ENCODE peak calls at places on chromosomes 7 and 10, in four cellular contexts. One of them, this sample, is unnamed.

GRCh38 chr7:139172775-139173174 is 58.3 kb upstream of the UBN2 start:
- DNase-seq in mucosa of gallbladder: no peak
- DNase-seq in DMS53: no peak
- DNase-seq in T-helper 2 cell: no peak
- DNase-seq in this sample: no peak

GRCh38 chr10:71520042-71520441 is 123.3 kb downstream of the CDH23 start:
- DNase-seq in mucosa of gallbladder: no peak
- DNase-seq in DMS53: no peak
- DNase-seq in T-helper 2 cell: no peak
- DNase-seq in this sample: no peak

GRCh38 chr7:28921822-28922221 is 36.3 kb downstream of the TRIL start:
- DNase-seq in mucosa of gallbladder: peak; percentile 66
- DNase-seq in DMS53: peak; percentile 92
- DNase-seq in T-helper 2 cell: peak; percentile 49
- DNase-seq in this sample: peak; percentile 56

GRCh38 chr7:1663857-1664651 is 6.0 kb upstream of the ELFN1 start:
- DNase-seq in mucosa of gallbladder: no peak
- DNase-seq in DMS53: no peak
- DNase-seq in T-helper 2 cell: no peak
- DNase-seq in this sample: no peak

GRCh38 chr7:99707096-99707495 is 27.3 kb upstream of the CYP3A5 start:
- DNase-seq in mucosa of gallbladder: no peak
- DNase-seq in DMS53: peak; percentile 74
- DNase-seq in T-helper 2 cell: no peak
- DNase-seq in this sample: no peak

GRCh38 chr10:94180576-94180975 is 182.2 kb downstream of the NOC3L start:
- DNase-seq in mucosa of gallbladder: no peak
- DNase-seq in DMS53: no peak
- DNase-seq in T-helper 2 cell: no peak
- DNase-seq in this sample: no peak

GRCh38 chr10:62095341-62096071 is 173.1 kb downstream of the RTKN2 start:
- DNase-seq in mucosa of gallbladder: no peak
- DNase-seq in DMS53: no peak
- DNase-seq in T-helper 2 cell: no peak
- DNase-seq in this sample: no peak

GRCh38 chr7:95772298-95772770 is at the start of gene DYNC1I1:
- DNase-seq in mucosa of gallbladder: peak; percentile 55
- DNase-seq in DMS53: peak; percentile 96
- DNase-seq in T-helper 2 cell: peak; percentile 32
- DNase-seq in this sample: peak; percentile 51

GRCh38 chr10:111344804-111345203 is 268.0 kb downstream of the ADRA2A start:
- DNase-seq in mucosa of gallbladder: no peak
- DNase-seq in DMS53: peak; percentile 55
- DNase-seq in T-helper 2 cell: no peak
- DNase-seq in this sample: no peak

GRCh38 chr7:5001911-5002310 is 42.9 kb upstream of the MMD2 start:
- DNase-seq in mucosa of gallbladder: no peak
- DNase-seq in DMS53: no peak
- DNase-seq in T-helper 2 cell: no peak
- DNase-seq in this sample: no peak

GRCh38 chr7:52026140-52026539 is 709.5 kb upstream of the COBL start:
- DNase-seq in mucosa of gallbladder: no peak
- DNase-seq in DMS53: no peak
- DNase-seq in T-helper 2 cell: no peak
- DNase-seq in this sample: no peak

GRCh38 chr10:128087884-128088695 is 38.1 kb downstream of the MKI67 start:
- DNase-seq in mucosa of gallbladder: no peak
- DNase-seq in DMS53: peak; percentile 53
- DNase-seq in T-helper 2 cell: no peak
- DNase-seq in this sample: no peak

GRCh38 chr10:86265236-86265876 is 101.2 kb downstream of the GRID1 start:
- DNase-seq in mucosa of gallbladder: no peak
- DNase-seq in DMS53: no peak
- DNase-seq in T-helper 2 cell: no peak
- DNase-seq in this sample: no peak

GRCh38 chr7:143497008-143497795 is 19.5 kb downstream of the TAS2R41 start:
- DNase-seq in mucosa of gallbladder: no peak
- DNase-seq in DMS53: no peak
- DNase-seq in T-helper 2 cell: no peak
- DNase-seq in this sample: no peak

GRCh38 chr10:116866987-116867595 is 17.8 kb downstream of the ENO4 start:
- DNase-seq in mucosa of gallbladder: no peak
- DNase-seq in DMS53: no peak
- DNase-seq in T-helper 2 cell: no peak
- DNase-seq in this sample: no peak

GRCh38 chr10:12748186-12748585 is 253.3 kb downstream of the CCDC3 start:
- DNase-seq in mucosa of gallbladder: no peak
- DNase-seq in DMS53: no peak
- DNase-seq in T-helper 2 cell: no peak
- DNase-seq in this sample: no peak

GRCh38 chr7:66140924-66141323 is 26.3 kb downstream of the CRCP start:
- DNase-seq in mucosa of gallbladder: peak; percentile 52
- DNase-seq in DMS53: peak; percentile 43
- DNase-seq in T-helper 2 cell: no peak
- DNase-seq in this sample: no peak

GRCh38 chr7:117993377-117994003 is 120.2 kb upstream of the CTTNBP2 start:
- DNase-seq in mucosa of gallbladder: no peak
- DNase-seq in DMS53: peak; percentile 82
- DNase-seq in T-helper 2 cell: peak; percentile 23
- DNase-seq in this sample: no peak

GRCh38 chr10:31095677-31096076 is 64.0 kb upstream of the ZNF438 start:
- DNase-seq in mucosa of gallbladder: no peak
- DNase-seq in DMS53: no peak
- DNase-seq in T-helper 2 cell: no peak
- DNase-seq in this sample: no peak

GRCh38 chr10:3926675-3927525 is 141.9 kb upstream of the KLF6 start:
- DNase-seq in mucosa of gallbladder: no peak
- DNase-seq in DMS53: no peak
- DNase-seq in T-helper 2 cell: no peak
- DNase-seq in this sample: no peak

GRCh38 chr7:131012477-131013031 is 278.5 kb upstream of the KLF14 start:
- DNase-seq in mucosa of gallbladder: no peak
- DNase-seq in DMS53: no peak
- DNase-seq in T-helper 2 cell: no peak
- DNase-seq in this sample: no peak

GRCh38 chr7:77565917-77566316 is 28.8 kb downstream of the PTPN12 start:
- DNase-seq in mucosa of gallbladder: no peak
- DNase-seq in DMS53: no peak
- DNase-seq in T-helper 2 cell: no peak
- DNase-seq in this sample: no peak

GRCh38 chr7:158707610-158708009 is 3.0 kb upstream of the NCAPG2 start:
- DNase-seq in mucosa of gallbladder: no peak
- DNase-seq in DMS53: peak; percentile 73
- DNase-seq in T-helper 2 cell: no peak
- DNase-seq in this sample: no peak

GRCh38 chr10:64054392-64054791 is 533.2 kb downstream of the REEP3 start:
- DNase-seq in mucosa of gallbladder: no peak
- DNase-seq in DMS53: no peak
- DNase-seq in T-helper 2 cell: no peak
- DNase-seq in this sample: no peak

GRCh38 chr10:93420091-93420490 is 62.0 kb downstream of the MYOF start:
- DNase-seq in mucosa of gallbladder: no peak
- DNase-seq in DMS53: peak; percentile 38
- DNase-seq in T-helper 2 cell: no peak
- DNase-seq in this sample: no peak

GRCh38 chr7:159130199-159130775 is 14.4 kb downstream of the VIPR2 start:
- DNase-seq in mucosa of gallbladder: no peak
- DNase-seq in DMS53: no peak
- DNase-seq in T-helper 2 cell: no peak
- DNase-seq in this sample: no peak

GRCh38 chr10:99740933-99741559 is 9.0 kb downstream of the CUTC start:
- DNase-seq in mucosa of gallbladder: no peak
- DNase-seq in DMS53: no peak
- DNase-seq in T-helper 2 cell: no peak
- DNase-seq in this sample: no peak

GRCh38 chr7:50142421-50143113 is 49.5 kb upstream of the ZPBP start:
- DNase-seq in mucosa of gallbladder: no peak
- DNase-seq in DMS53: peak; percentile 67
- DNase-seq in T-helper 2 cell: peak; percentile 70
- DNase-seq in this sample: peak; percentile 53

GRCh38 chr10:9625266-9625776 is 1392.4 kb upstream of the CELF2 start:
- DNase-seq in mucosa of gallbladder: no peak
- DNase-seq in DMS53: no peak
- DNase-seq in T-helper 2 cell: no peak
- DNase-seq in this sample: no peak

GRCh38 chr7:132779164-132779563 is 202.9 kb upstream of the PLXNA4 start:
- DNase-seq in mucosa of gallbladder: no peak
- DNase-seq in DMS53: no peak
- DNase-seq in T-helper 2 cell: no peak
- DNase-seq in this sample: no peak

GRCh38 chr10:123390332-123390731 is 236.1 kb downstream of the BUB3 start:
- DNase-seq in mucosa of gallbladder: no peak
- DNase-seq in DMS53: no peak
- DNase-seq in T-helper 2 cell: no peak
- DNase-seq in this sample: no peak

GRCh38 chr7:134364619-134365037 is 47.9 kb upstream of the SLC35B4 start:
- DNase-seq in mucosa of gallbladder: peak; percentile 85
- DNase-seq in DMS53: peak; percentile 75
- DNase-seq in T-helper 2 cell: no peak
- DNase-seq in this sample: no peak

GRCh38 chr7:155798673-155799439 is 13.4 kb downstream of the SHH start:
- DNase-seq in mucosa of gallbladder: no peak
- DNase-seq in DMS53: no peak
- DNase-seq in T-helper 2 cell: no peak
- DNase-seq in this sample: no peak

GRCh38 chr10:66649626-66650025 is 276.2 kb upstream of the LRRTM3 start:
- DNase-seq in mucosa of gallbladder: no peak
- DNase-seq in DMS53: no peak
- DNase-seq in T-helper 2 cell: no peak
- DNase-seq in this sample: no peak

GRCh38 chr7:98294326-98294725 is 12.8 kb downstream of the BRI3 start:
- DNase-seq in mucosa of gallbladder: no peak
- DNase-seq in DMS53: no peak
- DNase-seq in T-helper 2 cell: no peak
- DNase-seq in this sample: no peak

GRCh38 chr10:77887631-77888355 is 38.8 kb downstream of the DLG5 start:
- DNase-seq in mucosa of gallbladder: no peak
- DNase-seq in DMS53: peak; percentile 51
- DNase-seq in T-helper 2 cell: no peak
- DNase-seq in this sample: no peak